ENCODE peak calls at places on chromosomes 5 and 9, in seven cellular contexts. B, A, T, C, Z, S and H are unnamed samples.

GRCh38 chr9:89528131-89528530 is 30.2 kb upstream of the SEMA4D start:
- DNase-seq in C (no peak), A (no peak), S (no peak), T (no peak), B (peak; percentile 27), Z (peak; percentile 9), H (no peak)

GRCh38 chr9:89528540-89528939 is 30.6 kb upstream of the SEMA4D start:
- DNase-seq in S (no peak), T (no peak), A (no peak), B (peak; percentile 56), C (no peak), Z (peak; percentile 43), H (no peak)

GRCh38 chr9:13721481-13722235 is 442.2 kb upstream of the MPDZ start:
- DNase-seq in S (no peak), Z (no peak), B (no peak), A (no peak), T (peak; percentile 75), C (no peak), H (no peak)

GRCh38 chr9:122125158-122125890 is 32.2 kb upstream of the TTLL11 start:
- DNase-seq in B (peak; percentile 92), A (peak; percentile 92), Z (peak; percentile 83), C (peak; percentile 70), T (peak; percentile 76), S (no peak), H (peak; percentile 94)

GRCh38 chr5:171310816-171311697 is 2.0 kb downstream of the TLX3 start:
- DNase-seq in B (no peak), A (peak; percentile 76), S (no peak), C (no peak), T (peak; percentile 39), Z (no peak), H (no peak)

GRCh38 chr9:107587175-107587963 is 97.8 kb upstream of the KLF4 start:
- DNase-seq in C (peak; percentile 68), B (peak; percentile 74), S (peak; percentile 65), Z (peak; percentile 91), T (no peak), A (peak; percentile 86), H (peak; percentile 31)

GRCh38 chr9:87181670-87182069 is 234.4 kb upstream of the GAS1 start:
- DNase-seq in S (no peak), C (no peak), Z (no peak), T (no peak), A (no peak), B (no peak), H (no peak)

GRCh38 chr9:129835860-129836223 is 584 bp downstream of the USP20 start:
- DNase-seq in Z (no peak), C (no peak), T (peak; percentile 40), A (no peak), S (no peak), B (no peak), H (no peak)

GRCh38 chr5:179867079-179867465 is 8.5 kb upstream of the MRNIP start:
- DNase-seq in C (no peak), Z (no peak), T (no peak), A (no peak), S (no peak), B (no peak), H (no peak)

GRCh38 chr9:132986114-132986513 is 7.6 kb downstream of the GFI1B start:
- DNase-seq in Z (no peak), C (no peak), A (no peak), B (no peak), S (no peak), T (no peak), H (no peak)

GRCh38 chr5:43106290-43106638 is 14.4 kb upstream of the ZNF131 start:
- DNase-seq in Z (no peak), B (no peak), C (no peak), T (no peak), S (no peak), A (no peak), H (no peak)

GRCh38 chr9:83623634-83623991 is 670 bp downstream of the IDNK start:
- DNase-seq in A (no peak), T (no peak), S (no peak), Z (no peak), B (no peak), C (no peak), H (no peak)

GRCh38 chr9:116592926-116593325 is 94.2 kb upstream of the TRIM32 start:
- DNase-seq in C (no peak), A (no peak), T (no peak), Z (no peak), B (no peak), S (no peak), H (peak; percentile 39)

GRCh38 chr9:132896906-132897305 is 18.2 kb downstream of the SPACA9 start:
- DNase-seq in B (peak; percentile 87), C (no peak), A (no peak), T (peak; percentile 25), S (no peak), Z (no peak), H (no peak)

GRCh38 chr5:11139471-11139870 is 378.4 kb upstream of the DAP start:
- DNase-seq in C (no peak), A (no peak), S (no peak), B (no peak), Z (no peak), T (no peak), H (no peak)

GRCh38 chr5:57532513-57533497 is 50.2 kb upstream of the ACTBL2 start:
- DNase-seq in S (no peak), B (no peak), T (peak; percentile 79), A (no peak), C (no peak), Z (no peak), H (no peak)

GRCh38 chr5:539469-540214 is 15.4 kb upstream of the SLC9A3 start:
- DNase-seq in T (no peak), B (no peak), S (peak; percentile 41), C (no peak), Z (no peak), A (peak; percentile 61), H (no peak)

GRCh38 chr5:144202072-144202471 is 31.4 kb downstream of the KCTD16 start:
- DNase-seq in S (no peak), C (no peak), T (no peak), Z (no peak), A (no peak), B (no peak), H (no peak)

GRCh38 chr5:34655354-34655991 is 655 bp upstream of the RAI14 start:
- DNase-seq in B (peak; percentile 77), T (peak; percentile 90), Z (peak; percentile 58), C (peak; percentile 76), S (peak; percentile 75), A (no peak), H (peak; percentile 91)

GRCh38 chr5:34656700-34657549 is 797 bp downstream of the RAI14 start:
- DNase-seq in S (peak; percentile 65), B (no peak), C (peak; percentile 45), A (peak; percentile 88), T (no peak), Z (peak; percentile 27), H (no peak)

GRCh38 chr5:34658023-34658422 is 1.9 kb downstream of the RAI14 start:
- DNase-seq in S (no peak), C (no peak), T (peak; percentile 66), A (no peak), B (no peak), Z (no peak), H (no peak)

GRCh38 chr5:34657550-34657921 is 1.4 kb downstream of the RAI14 start:
- DNase-seq in B (peak; percentile 60), C (peak; percentile 50), A (peak; percentile 44), Z (no peak), S (peak; percentile 64), T (peak; percentile 42), H (no peak)

GRCh38 chr5:34656001-34656699 is at the start of gene RAI14:
- DNase-seq in A (peak; percentile 95), C (peak; percentile 88), Z (peak; percentile 83), B (peak; percentile 79), S (peak; percentile 87), T (peak; percentile 85), H (peak; percentile 53)
- TF ChIP-seq POLR2A in A (no peak), C (peak; percentile 29), Z (no peak), B (peak; percentile 62), S (no peak), T (peak; percentile 72), H (no peak)

DNA sequence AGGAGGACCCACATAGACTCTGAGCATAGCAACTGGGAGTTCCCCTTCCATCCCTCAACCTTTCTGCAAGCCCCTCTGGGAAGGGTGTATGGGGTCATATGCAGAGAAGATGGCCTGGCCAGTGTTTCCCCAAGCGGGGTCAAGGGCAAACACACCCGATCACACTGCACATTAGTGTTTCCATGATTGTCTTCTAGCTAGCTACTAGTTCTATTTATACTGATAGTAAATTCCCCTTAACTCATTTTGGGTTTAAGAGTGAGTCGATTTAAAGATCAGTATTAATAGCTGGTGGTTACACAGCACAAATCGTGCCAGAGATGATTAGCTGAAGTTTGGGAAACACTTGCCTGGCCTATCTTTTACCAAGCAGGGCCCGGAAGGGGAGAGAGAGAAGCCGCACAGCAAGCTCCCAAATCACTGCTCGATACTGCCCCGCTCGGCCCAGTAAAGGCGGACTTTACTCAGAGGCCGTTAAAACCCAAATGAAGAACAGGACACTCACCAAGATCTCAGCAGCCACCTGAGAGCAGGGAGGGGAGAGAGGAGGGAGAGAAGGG is 29.4 kb upstream of the TNIP1 start:
- DNase-seq in A (no peak), T (no peak), S (no peak), Z (no peak), B (no peak), C (no peak), H (no peak)
- TF ChIP-seq POLR2A in A (no peak), T (no peak), S (no peak), Z (no peak), B (no peak), C (no peak), H (no peak)

DNA sequence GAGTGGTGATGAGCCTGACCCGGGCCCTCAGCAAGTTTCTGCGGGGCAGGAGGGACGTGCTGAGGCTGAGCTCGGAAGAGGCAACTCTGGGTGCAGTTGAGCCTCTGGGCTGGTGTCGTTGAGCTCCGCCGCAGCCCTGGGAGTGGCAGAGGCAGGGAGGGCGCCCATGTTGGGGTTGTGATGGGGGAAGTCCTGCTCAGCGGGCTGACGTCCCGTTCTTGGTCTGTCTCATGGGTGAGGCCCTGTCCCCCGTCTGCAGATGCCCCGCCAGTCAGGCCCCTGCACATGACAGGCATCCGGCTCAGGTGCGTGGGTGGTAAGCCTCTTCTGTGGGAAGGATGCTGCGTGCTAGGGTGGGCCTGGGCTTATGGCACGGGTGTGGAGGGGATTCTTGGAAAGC is 64.3 kb downstream of the RXRA start:
- DNase-seq in C (no peak), Z (no peak), S (no peak), A (no peak), B (no peak), T (no peak), H (no peak)
- TF ChIP-seq POLR2A in C (no peak), Z (no peak), S (no peak), A (no peak), B (no peak), T (no peak), H (no peak)

DNA sequence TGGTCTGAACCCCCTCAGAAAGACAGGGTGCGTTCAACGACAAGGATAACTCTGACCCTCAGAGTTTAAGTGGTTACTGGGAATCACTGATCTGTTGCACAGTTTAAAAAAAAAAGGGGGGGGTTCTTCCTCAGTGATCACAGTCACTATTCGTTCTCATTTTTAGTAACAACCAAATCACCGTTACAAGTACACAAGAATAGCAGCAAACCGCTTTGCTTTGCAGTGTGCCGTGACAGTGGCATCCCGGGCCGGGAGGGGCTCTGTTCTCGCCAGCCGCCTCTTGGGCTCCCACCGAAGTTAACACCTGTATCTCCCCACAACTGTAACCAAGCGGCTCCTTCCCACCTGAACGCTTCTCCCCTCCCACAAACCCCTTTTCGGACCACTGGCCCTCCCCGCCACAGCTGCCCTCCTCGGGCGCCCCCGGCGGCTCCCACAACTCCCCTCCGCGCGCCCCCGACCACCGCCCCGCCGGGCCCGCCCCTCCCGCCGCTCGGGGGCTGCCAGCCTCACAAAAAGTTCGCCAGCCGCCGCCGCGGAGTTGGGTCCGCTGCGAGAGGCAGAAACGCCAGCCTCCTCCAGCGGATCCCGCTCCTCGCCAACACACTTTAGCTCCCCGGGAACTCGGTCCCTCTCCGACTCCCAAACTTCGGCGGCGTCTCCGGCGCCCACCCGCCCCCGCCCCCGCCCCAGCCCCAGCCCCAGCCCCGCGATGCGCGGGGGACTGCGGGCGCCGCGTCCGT is 1.2 kb downstream of the SSBP2 start:
- DNase-seq in Z (peak; percentile 31), A (peak; percentile 91), S (peak; percentile 74), B (peak; percentile 66), C (peak; percentile 28), T (peak; percentile 17), H (no peak)
- TF ChIP-seq POLR2A in Z (no peak), A (no peak), S (no peak), B (no peak), C (no peak), T (no peak), H (no peak)